ENCODE peak calls at places on chromosomes 7 and 10, in six cellular contexts. B is transverse colon, M is RWPE1, X is GM10248, T is BJ, J is lower leg skin. I is an unnamed sample.

GRCh38 chr7:114084381-114085312 is 165.8 kb upstream of the PPP1R3A start:
- DNase-seq in B (peak), M (peak), X (peak), T (no peak), J (peak), I (no peak)

GRCh38 chr10:24518411-24518810 is 205.3 kb downstream of the ARHGAP21 start:
- DNase-seq in B (no peak), M (no peak), X (no peak), T (no peak), J (no peak), I (no peak)

GRCh38 chr7:3243256-3243655 is 57.8 kb upstream of the SDK1 start:
- DNase-seq in B (no peak), M (no peak), X (no peak), T (no peak), J (no peak), I (no peak)

GRCh38 chr10:133274751-133275682 is 1.7 kb downstream of the ADAM8 start:
- DNase-seq in B (peak), M (peak), X (peak), T (no peak), J (no peak), I (no peak)

GRCh38 chr10:84665883-84666463 is 337.6 kb downstream of the CCSER2 start:
- DNase-seq in B (peak), M (peak), X (peak), T (no peak), J (no peak), I (no peak)

GRCh38 chr10:124206616-124207015 is 113.2 kb upstream of the CHST15 start:
- DNase-seq in B (no peak), M (no peak), X (no peak), T (no peak), J (peak), I (no peak)

GRCh38 chr10:47349941-47350371 is 1.8 kb downstream of the RBP3 start:
- DNase-seq in B (no peak), M (no peak), X (no peak), T (no peak), J (no peak), I (no peak)

GRCh38 chr10:55065185-55065584 is 264.2 kb upstream of the PCDH15 start:
- DNase-seq in B (no peak), M (no peak), X (no peak), T (no peak), J (no peak), I (no peak)

GRCh38 chr7:43643842-43644241 is 60.9 kb downstream of the STK17A start:
- DNase-seq in B (no peak), M (no peak), X (no peak), T (no peak), J (no peak), I (no peak)

GRCh38 chr10:133373104-133373624 is at the start of gene ECHS1:
- DNase-seq in B (peak), M (peak), X (peak), T (peak), J (peak), I (peak)

GRCh38 chr7:17680943-17681351 is 259.3 kb downstream of the SNX13 start:
- DNase-seq in B (no peak), M (no peak), X (no peak), T (no peak), J (no peak), I (no peak)

GRCh38 chr10:102542800-102543418 is 39.1 kb downstream of the SUFU start:
- DNase-seq in B (no peak), M (no peak), X (no peak), T (no peak), J (no peak), I (no peak)

GRCh38 chr7:118657391-118658005 is 433.0 kb downstream of the ANKRD7 start:
- DNase-seq in B (no peak), M (no peak), X (no peak), T (no peak), J (no peak), I (no peak)

GRCh38 chr7:81986745-81987470 is 217.1 kb upstream of the HGF start:
- DNase-seq in B (no peak), M (no peak), X (no peak), T (no peak), J (no peak), I (no peak)

GRCh38 chr10:101066890-101067355 is 5.1 kb downstream of the KAZALD1 start:
- DNase-seq in B (no peak), M (peak), X (no peak), T (no peak), J (no peak), I (no peak)

GRCh38 chr10:36373424-36374096 is 731.5 kb upstream of the FZD8 start:
- DNase-seq in B (no peak), M (no peak), X (no peak), T (no peak), J (no peak), I (no peak)

GRCh38 chr7:91242097-91242846 is 22.0 kb upstream of the FZD1 start:
- DNase-seq in B (no peak), M (no peak), X (no peak), T (no peak), J (no peak), I (no peak)

GRCh38 chr10:131492211-131492610 is 180.7 kb upstream of the TCERG1L start:
- DNase-seq in B (no peak), M (no peak), X (no peak), T (no peak), J (no peak), I (no peak)

GRCh38 chr7:139771001-139771956 is 6.5 kb downstream of the HIPK2 start:
- DNase-seq in B (no peak), M (peak), X (no peak), T (peak), J (no peak), I (peak)

GRCh38 chr7:90311185-90311584 is 9.9 kb downstream of the FAM237B start:
- DNase-seq in B (no peak), M (no peak), X (no peak), T (no peak), J (no peak), I (no peak)

GRCh38 chr10:31704195-31704594 is 224.4 kb downstream of the ARHGAP12 start:
- DNase-seq in B (no peak), M (no peak), X (no peak), T (no peak), J (peak), I (no peak)

GRCh38 chr7:17608114-17608833 is 309.8 kb downstream of the AHR start:
- DNase-seq in B (no peak), M (no peak), X (no peak), T (peak), J (no peak), I (no peak)

GRCh38 chr10:31262672-31263071 is 56.3 kb upstream of the ZEB1 start:
- DNase-seq in B (no peak), M (no peak), X (no peak), T (peak), J (no peak), I (no peak)

GRCh38 chr10:7788640-7789335 is 811 bp downstream of the ATP5F1C start:
- DNase-seq in B (no peak), M (peak), X (no peak), T (no peak), J (no peak), I (no peak)

GRCh38 chr7:20596653-20597052 is 18.8 kb upstream of the ABCB5 start:
- DNase-seq in B (no peak), M (peak), X (no peak), T (peak), J (no peak), I (peak)

GRCh38 chr10:46310851-46311250 is 24.1 kb downstream of the ANTXRL start:
- DNase-seq in B (no peak), M (no peak), X (no peak), T (no peak), J (peak), I (no peak)

GRCh38 chr7:80611353-80611752 is 27.1 kb upstream of the CD36 start:
- DNase-seq in B (no peak), M (no peak), X (no peak), T (no peak), J (no peak), I (no peak)

GRCh38 chr7:137295925-137296324 is 47.6 kb downstream of the PTN start:
- DNase-seq in B (no peak), M (no peak), X (no peak), T (no peak), J (no peak), I (no peak)

GRCh38 chr10:119654540-119654939 is 3.4 kb downstream of the BAG3 start:
- DNase-seq in B (peak), M (peak), X (no peak), T (no peak), J (no peak), I (no peak)

GRCh38 chr10:75334720-75335119 is 66.8 kb downstream of the ZNF503 start:
- DNase-seq in B (no peak), M (no peak), X (no peak), T (no peak), J (no peak), I (no peak)

GRCh38 chr10:60384708-60385398 is 4.8 kb downstream of the ANK3 start:
- DNase-seq in B (no peak), M (peak), X (no peak), T (peak), J (no peak), I (peak)

DNA sequence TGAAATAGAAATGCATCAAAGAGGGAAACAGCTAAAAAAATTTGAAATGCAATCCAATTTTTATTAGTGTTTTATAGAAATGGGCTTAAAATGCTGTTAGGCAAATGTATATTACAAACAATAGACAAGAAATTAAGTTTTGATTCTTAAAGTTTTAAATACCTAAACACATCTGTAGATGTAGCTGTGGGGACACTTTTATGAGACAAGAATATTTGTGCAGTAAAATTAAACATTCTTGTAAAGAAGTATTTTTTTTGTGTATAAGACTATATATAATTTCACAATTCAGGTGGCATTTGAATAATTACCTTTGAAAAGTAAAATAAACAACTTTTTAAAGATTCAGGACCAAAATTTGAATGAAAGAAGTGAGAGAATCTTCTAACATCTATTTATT is 1015.9 kb downstream of the REEP3 start:
- DNase-seq in B (no peak), M (no peak), X (no peak), T (no peak), J (no peak), I (no peak)
- TF ChIP-seq CTCF in B (no peak), M (no peak), X (no peak), T (no peak), J (no peak), I (no peak)

DNA sequence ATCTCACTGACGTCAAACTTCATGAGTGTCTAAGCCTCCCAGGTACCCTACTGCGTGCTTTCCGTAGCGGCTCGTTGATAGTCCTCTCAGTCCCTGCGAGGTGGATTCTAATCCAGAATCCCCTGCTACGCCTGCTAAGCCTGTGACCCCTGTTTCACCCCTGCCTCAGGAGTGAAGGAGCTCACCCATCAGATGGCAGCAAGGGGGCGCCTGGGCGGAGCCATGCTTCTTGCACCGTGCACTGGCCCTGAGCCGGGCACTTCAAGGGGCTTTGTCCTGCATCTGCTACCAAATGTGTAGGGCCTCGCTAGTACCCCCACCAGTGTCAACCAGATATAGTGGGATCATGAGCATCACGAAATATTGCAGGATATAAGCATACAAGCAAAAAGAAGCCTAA is 918 bp upstream of the STRA8 start:
- DNase-seq in B (no peak), M (no peak), X (peak), T (no peak), J (peak), I (no peak)
- TF ChIP-seq CTCF in B (no peak), M (peak), X (no peak), T (no peak), J (no peak), I (peak)

GRCh38 chr7:116341222-116341907 is 131.0 kb downstream of the TES start:
- DNase-seq in B (no peak), M (no peak), X (no peak), T (no peak), J (no peak), I (no peak)
- TF ChIP-seq CTCF in B (no peak), M (no peak), X (peak), T (no peak), J (no peak), I (no peak)

GRCh38 chr7:107130487-107131220 is 38.1 kb upstream of the HBP1 start:
- DNase-seq in B (no peak), M (no peak), X (no peak), T (no peak), J (no peak), I (no peak)
- TF ChIP-seq CTCF in B (no peak), M (no peak), X (no peak), T (no peak), J (no peak), I (peak)

GRCh38 chr10:104300002-104300735 is 31.2 kb downstream of the GSTO2 start:
- DNase-seq in B (no peak), M (no peak), X (no peak), T (peak), J (peak), I (peak)

GRCh38 chr10:104297697-104298660 is 29.0 kb downstream of the GSTO2 start:
- DNase-seq in B (no peak), M (no peak), X (no peak), T (peak), J (peak), I (peak)

GRCh38 chr10:104299031-104299904 is 30.3 kb downstream of the GSTO2 start:
- DNase-seq in B (no peak), M (no peak), X (no peak), T (peak), J (no peak), I (no peak)

GRCh38 chr10:104301907-104302690 is 33.1 kb downstream of the GSTO2 start:
- DNase-seq in B (no peak), M (no peak), X (no peak), T (no peak), J (no peak), I (no peak)

DNA sequence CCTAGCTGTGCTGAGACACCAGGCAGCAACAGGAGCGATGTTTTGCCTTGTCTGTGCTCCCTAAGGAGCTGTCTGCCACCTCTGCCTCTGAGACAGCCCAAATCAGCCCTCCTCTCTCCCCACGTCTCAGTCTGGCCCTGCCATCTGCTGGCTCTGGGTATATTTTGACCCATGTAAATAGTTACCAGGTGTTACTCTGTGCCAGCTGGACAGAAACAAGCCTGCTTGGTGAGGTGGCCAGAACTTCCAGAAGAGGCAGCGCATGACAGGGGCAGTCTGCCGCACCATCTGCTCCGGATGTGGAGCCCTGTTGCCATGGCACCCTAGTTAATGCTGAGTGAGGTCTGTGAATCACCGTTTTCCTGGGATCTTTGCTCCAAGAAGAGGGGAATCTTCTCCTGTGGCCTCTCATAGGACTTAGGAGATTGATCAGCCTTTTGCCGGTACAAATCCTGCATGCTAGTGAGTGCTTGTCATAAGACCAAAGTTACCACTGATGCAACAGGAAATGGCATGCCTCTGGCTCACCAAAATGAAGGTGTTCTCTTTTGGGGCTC is 31.8 kb downstream of the GSTO2 start:
- DNase-seq in B (peak), M (peak), X (no peak), T (peak), J (peak), I (peak)
- TF ChIP-seq CTCF in B (no peak), M (peak), X (no peak), T (no peak), J (no peak), I (no peak)